ENCODE peak calls at places on chromosomes 3 and 15, in ten cellular contexts. J is ovary, R is spleen, X is coronary artery, C is body of pancreas, D is A549, E is lower lobe of right lung, N is aorta, U is astrocyte, L is caudate nucleus. O is an unnamed sample.

GRCh38 chr3:47583320-47584075 is 4.8 kb upstream of the CSPG5 start:
- DNase-seq in E (no peak), C (no peak), R (no peak), U (no peak), N (no peak), J (no peak), X (no peak), L (no peak), D (no peak), O (no peak)

GRCh38 chr3:71547254-71548198 is 36.0 kb downstream of the FOXP1 start:
- DNase-seq in D (peak), N (no peak), L (no peak), E (no peak), R (no peak), X (no peak), C (no peak), J (no peak), U (no peak), O (no peak)

GRCh38 chr3:138210528-138210927 is 23.4 kb downstream of the ARMC8 start:
- DNase-seq in R (no peak), D (no peak), J (no peak), C (no peak), U (no peak), L (no peak), N (no peak), E (no peak), X (no peak), O (no peak)

GRCh38 chr3:151316267-151316991 is at the start of gene GPR87:
- DNase-seq in N (no peak), L (no peak), J (no peak), U (peak), X (no peak), C (no peak), E (no peak), R (no peak), D (peak), O (no peak)

GRCh38 chr3:154334973-154335420 is 10.7 kb upstream of the DHX36 start:
- DNase-seq in J (no peak), E (no peak), X (no peak), R (no peak), D (peak), U (peak), L (no peak), N (no peak), C (no peak), O (no peak)

GRCh38 chr3:171980578-171981270 is 58.7 kb upstream of the FNDC3B start:
- DNase-seq in X (no peak), N (no peak), C (no peak), R (no peak), J (no peak), D (no peak), L (no peak), U (peak), E (no peak), O (no peak)

GRCh38 chr3:71708478-71709098 is 16.6 kb downstream of the EIF4E3 start:
- DNase-seq in D (no peak), X (no peak), L (no peak), C (peak), E (peak), N (no peak), R (no peak), U (no peak), J (no peak), O (no peak)

GRCh38 chr3:152272771-152273242 is 4.1 kb downstream of the MBNL1 start:
- DNase-seq in N (no peak), D (no peak), X (no peak), E (no peak), U (peak), J (no peak), R (no peak), C (no peak), L (no peak), O (no peak)

GRCh38 chr3:24133942-24134341 is 188.9 kb downstream of the NR1D2 start:
- DNase-seq in C (no peak), X (no peak), J (no peak), D (no peak), E (no peak), N (no peak), L (no peak), R (no peak), U (no peak), O (no peak)

GRCh38 chr3:2465842-2466241 is 367.2 kb downstream of the CNTN4 start:
- DNase-seq in X (no peak), U (no peak), C (no peak), N (no peak), D (no peak), J (no peak), E (no peak), R (no peak), L (no peak), O (no peak)

GRCh38 chr3:1048558-1048957 is 44.3 kb upstream of the CNTN6 start:
- DNase-seq in X (no peak), U (no peak), N (no peak), C (no peak), R (no peak), E (no peak), D (no peak), L (no peak), J (no peak), O (no peak)

GRCh38 chr15:64894395-64895056 is 17.2 kb upstream of the ANKDD1A start:
- DNase-seq in N (no peak), U (no peak), X (no peak), L (no peak), R (peak), E (peak), J (no peak), C (no peak), D (no peak), O (peak)

GRCh38 chr3:142628806-142629205 is 32.6 kb downstream of the PLS1 start:
- DNase-seq in X (no peak), D (no peak), J (no peak), C (no peak), E (no peak), L (no peak), N (no peak), U (no peak), R (no peak), O (no peak)

GRCh38 chr3:117393801-117394200 is 684.2 kb downstream of the TUSC7 start:
- DNase-seq in J (no peak), R (no peak), D (no peak), X (no peak), N (no peak), U (no peak), L (no peak), C (no peak), E (no peak), O (no peak)

GRCh38 chr3:31968391-31968926 is 12.6 kb downstream of the OSBPL10 start:
- DNase-seq in X (no peak), D (peak), E (no peak), J (no peak), R (no peak), N (no peak), C (no peak), L (no peak), U (peak), O (no peak)

GRCh38 chr3:127215714-127216414 is 22.9 kb downstream of the PRR23E start:
- DNase-seq in L (no peak), D (no peak), X (no peak), N (no peak), C (no peak), J (no peak), R (no peak), U (no peak), E (no peak), O (no peak)

GRCh38 chr3:177770821-177771220 is 573.5 kb upstream of the TBL1XR1 start:
- DNase-seq in L (no peak), J (no peak), N (no peak), X (no peak), C (no peak), R (no peak), U (peak), E (no peak), D (no peak), O (no peak)

GRCh38 chr15:37219211-37219701 is 118.9 kb upstream of the MEIS2 start:
- DNase-seq in C (peak), D (no peak), R (no peak), U (no peak), N (no peak), X (no peak), J (no peak), E (no peak), L (no peak), O (no peak)

GRCh38 chr3:35665390-35666055 is 26.2 kb downstream of the ARPP21 start:
- DNase-seq in N (no peak), L (no peak), R (no peak), E (no peak), X (no peak), D (no peak), U (peak), C (no peak), J (no peak), O (no peak)

GRCh38 chr3:123818921-123819429 is 65.2 kb downstream of the MYLK start:
- DNase-seq in E (no peak), D (no peak), L (no peak), X (no peak), N (no peak), R (no peak), C (no peak), U (peak), J (no peak), O (no peak)

GRCh38 chr3:136925425-136926190 is 32.2 kb upstream of the IL20RB start:
- DNase-seq in N (no peak), L (no peak), E (no peak), J (no peak), U (no peak), X (no peak), D (no peak), R (no peak), C (no peak), O (no peak)

DNA sequence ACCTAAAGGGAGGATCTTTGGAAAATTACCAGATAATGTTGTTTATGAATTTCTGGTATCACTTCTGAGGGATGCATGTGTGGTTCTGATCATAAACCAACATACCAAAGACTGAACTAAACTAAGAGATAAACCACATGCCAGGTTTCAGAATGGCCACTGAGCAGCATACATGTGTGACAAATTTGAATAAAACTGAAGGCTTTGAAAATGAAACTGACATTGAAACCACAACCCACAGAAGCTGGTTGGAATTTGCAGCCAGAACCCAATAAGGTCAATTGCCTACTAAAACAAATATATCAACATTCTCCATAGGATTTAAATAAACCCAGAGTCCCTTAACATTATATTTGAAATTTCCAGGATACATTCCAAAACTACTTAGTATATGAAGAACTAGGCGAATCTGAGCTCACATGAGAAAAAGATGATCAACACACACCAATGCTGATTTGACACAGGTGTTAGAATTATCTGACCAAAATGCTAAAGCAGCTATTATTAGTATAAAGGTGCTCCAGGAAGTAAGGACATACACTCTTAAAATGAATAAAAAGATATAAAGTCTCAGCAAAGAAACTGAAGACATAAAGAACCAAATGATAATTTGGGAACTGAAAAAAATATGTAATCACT is 125.0 kb downstream of the ZNF280D start:
- DNase-seq in E (no peak), D (no peak), N (no peak), J (no peak), R (no peak), U (peak), X (no peak), C (no peak), L (no peak), O (no peak)
- H3K27ac ChIP-seq in E (no peak), D (no peak), N (no peak), J (no peak), R (no peak), U (no peak), X (no peak), C (no peak), L (no peak), O (no peak)

GRCh38 chr3:194275231-194275671 is 75.9 kb downstream of the CPN2 start:
- DNase-seq in L (no peak), N (peak), R (no peak), U (no peak), D (peak), J (peak), C (no peak), X (peak), E (peak), O (no peak)
- H3K27ac ChIP-seq in L (no peak), N (peak), R (peak), U (no peak), D (peak), J (peak), C (peak), X (peak), E (no peak), O (no peak)

GRCh38 chr3:108403921-108404320 is 106.5 kb downstream of the MYH15 start:
- DNase-seq in N (no peak), L (no peak), X (no peak), R (no peak), D (no peak), J (no peak), E (no peak), U (peak), C (no peak), O (no peak)

GRCh38 chr3:108406661-108407206 is 103.7 kb downstream of the MYH15 start:
- DNase-seq in N (no peak), J (no peak), X (no peak), L (no peak), R (no peak), E (no peak), D (peak), U (peak), C (no peak), O (no peak)

GRCh38 chr3:108407858-108408257 is 102.5 kb downstream of the MYH15 start:
- DNase-seq in J (no peak), N (no peak), E (no peak), U (no peak), D (no peak), L (no peak), R (no peak), C (no peak), X (no peak), O (no peak)

GRCh38 chr3:108404409-108404808 is 106.0 kb downstream of the MYH15 start:
- DNase-seq in U (peak), L (no peak), N (no peak), E (no peak), X (no peak), C (no peak), R (no peak), D (no peak), J (no peak), O (no peak)

GRCh38 chr3:108406063-108406660 is 104.2 kb downstream of the MYH15 start:
- DNase-seq in L (no peak), D (no peak), C (no peak), J (no peak), X (no peak), R (no peak), N (no peak), U (no peak), E (no peak), O (no peak)
- H3K27ac ChIP-seq in L (no peak), D (no peak), C (peak), J (no peak), X (no peak), R (no peak), N (no peak), U (no peak), E (no peak), O (no peak)

DNA sequence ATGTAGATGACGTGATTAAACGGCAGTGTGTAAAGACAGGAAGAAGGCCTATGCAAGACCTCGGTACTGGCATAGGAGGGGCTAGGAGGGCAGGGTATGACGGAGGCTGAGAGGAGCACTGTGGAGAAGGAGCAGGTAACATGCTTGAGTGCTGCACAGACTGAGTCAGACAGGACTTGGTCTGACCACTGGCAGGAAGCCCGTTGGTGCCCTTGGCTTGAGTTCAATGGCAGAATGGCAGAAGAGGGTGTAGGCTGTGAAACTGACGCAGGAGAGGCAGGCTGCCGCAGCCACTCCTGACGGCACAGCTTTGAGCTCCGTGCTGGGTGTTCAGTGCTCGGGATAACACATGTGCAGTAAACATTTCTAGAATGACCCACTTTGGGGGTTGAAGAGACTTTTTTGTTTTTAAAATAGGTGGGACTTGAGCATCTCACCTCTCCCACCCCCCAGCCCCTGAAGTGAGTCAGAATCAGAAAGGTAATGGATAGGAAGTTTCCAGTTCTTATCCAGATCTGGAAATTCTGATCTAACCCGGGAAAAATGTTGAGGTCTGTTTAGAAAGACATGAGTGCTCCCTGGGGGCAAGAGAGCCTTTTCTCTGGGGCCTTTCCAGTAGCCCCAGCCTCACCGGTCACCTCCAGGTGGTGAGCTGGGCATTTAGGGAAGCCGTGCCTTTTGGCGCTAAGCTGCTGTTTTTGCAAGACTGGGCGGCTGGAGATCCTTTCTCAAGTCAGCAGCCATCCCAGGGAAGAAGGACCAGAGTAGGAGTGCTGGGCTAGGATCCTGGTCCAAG is 126.4 kb downstream of the RPLP1 start:
- DNase-seq in J (no peak), R (peak), L (no peak), U (peak), C (peak), E (peak), X (peak), D (no peak), N (peak), O (peak)
- H3K27ac ChIP-seq in J (no peak), R (no peak), L (no peak), U (no peak), C (peak), E (no peak), X (peak), D (no peak), N (no peak), O (peak)

GRCh38 chr15:74225928-74226327 is 10.2 kb upstream of the CCDC33 start:
- DNase-seq in X (no peak), U (no peak), C (no peak), N (no peak), E (no peak), D (no peak), R (no peak), L (no peak), J (no peak), O (no peak)

GRCh38 chr15:74229686-74230085 is 6.4 kb upstream of the CCDC33 start:
- DNase-seq in J (no peak), C (no peak), X (no peak), U (no peak), L (no peak), R (no peak), N (no peak), D (no peak), E (no peak), O (no peak)

GRCh38 chr15:74228723-74229081 is 7.4 kb upstream of the CCDC33 start:
- DNase-seq in U (peak), D (no peak), N (no peak), X (no peak), E (no peak), L (no peak), R (no peak), C (no peak), J (no peak), O (no peak)

GRCh38 chr15:74226761-74227540 is 9.2 kb upstream of the CCDC33 start:
- DNase-seq in L (no peak), C (no peak), N (no peak), D (no peak), U (no peak), R (no peak), E (no peak), J (no peak), X (no peak), O (no peak)

GRCh38 chr15:74227968-74228722 is 8.0 kb upstream of the CCDC33 start:
- DNase-seq in J (no peak), N (no peak), E (no peak), U (no peak), D (no peak), R (no peak), C (no peak), L (no peak), X (no peak), O (peak)
- H3K27ac ChIP-seq in J (no peak), N (no peak), E (no peak), U (no peak), D (no peak), R (no peak), C (no peak), L (no peak), X (no peak), O (no peak)

GRCh38 chr15:48143856-48144255 is 23.1 kb downstream of the SLC24A5 start:
- DNase-seq in J (no peak), D (no peak), L (no peak), E (no peak), U (peak), R (no peak), X (no peak), N (no peak), C (no peak), O (no peak)
- H3K27ac ChIP-seq in J (no peak), D (no peak), L (no peak), E (no peak), U (no peak), R (no peak), X (peak), N (no peak), C (no peak), O (no peak)

GRCh38 chr3:73049319-73049718 is 12.1 kb upstream of the EBLN2 start:
- DNase-seq in N (no peak), L (no peak), D (no peak), U (no peak), R (no peak), C (no peak), J (no peak), X (no peak), E (no peak), O (no peak)

GRCh38 chr3:73041537-73041936 is 19.9 kb upstream of the EBLN2 start:
- DNase-seq in J (no peak), R (no peak), C (no peak), N (no peak), U (no peak), E (no peak), X (no peak), L (no peak), D (no peak), O (peak)

GRCh38 chr3:73046195-73046594 is 15.3 kb upstream of the EBLN2 start:
- DNase-seq in D (no peak), N (no peak), J (no peak), E (no peak), X (no peak), R (no peak), L (no peak), C (no peak), U (no peak), O (no peak)

GRCh38 chr3:73043414-73043813 is 18.0 kb upstream of the EBLN2 start:
- DNase-seq in X (no peak), R (no peak), E (no peak), J (no peak), N (no peak), C (no peak), D (no peak), L (no peak), U (no peak), O (no peak)

DNA sequence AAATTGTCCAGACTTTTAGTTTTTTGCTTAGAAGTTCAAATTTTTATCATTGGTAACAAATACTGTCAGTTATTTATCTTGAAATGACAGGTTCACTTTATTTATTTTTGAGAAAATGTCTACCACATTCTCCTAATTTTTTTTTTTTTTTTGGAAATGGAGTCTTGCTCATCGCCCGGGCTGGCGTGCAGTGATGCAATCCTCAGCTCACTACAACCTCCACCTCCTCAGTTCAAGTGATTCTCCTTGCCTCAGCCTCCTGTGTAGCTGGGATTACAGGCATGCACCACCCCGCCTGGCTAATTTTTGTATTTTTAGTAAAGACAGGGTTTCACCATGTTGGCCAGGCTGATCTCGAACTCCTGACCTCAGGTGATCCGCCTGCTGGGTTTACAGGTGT is 16.1 kb upstream of the EBLN2 start:
- DNase-seq in L (no peak), R (no peak), D (no peak), N (no peak), X (no peak), E (no peak), U (no peak), J (no peak), C (no peak), O (no peak)
- H3K27ac ChIP-seq in L (no peak), R (no peak), D (no peak), N (no peak), X (no peak), E (no peak), U (no peak), J (no peak), C (no peak), O (no peak)

GRCh38 chr15:77035584-77035983 is 35.3 kb downstream of the TSPAN3 start:
- DNase-seq in L (no peak), J (peak), E (no peak), N (peak), D (no peak), U (no peak), X (peak), C (no peak), R (peak), O (peak)

GRCh38 chr15:77033417-77033728 is 37.5 kb downstream of the TSPAN3 start:
- DNase-seq in J (no peak), X (peak), E (no peak), N (peak), L (no peak), D (no peak), R (no peak), C (peak), U (no peak), O (peak)

GRCh38 chr15:77034620-77035467 is 36.1 kb downstream of the TSPAN3 start:
- DNase-seq in L (no peak), N (peak), X (peak), J (peak), U (no peak), D (no peak), E (peak), R (peak), C (peak), O (peak)

GRCh38 chr15:77032647-77033416 is 37.9 kb downstream of the PSTPIP1 start:
- DNase-seq in C (peak), X (peak), L (no peak), E (peak), N (peak), J (no peak), U (no peak), R (peak), D (no peak), O (peak)

GRCh38 chr15:77033729-77034619 is 36.9 kb downstream of the TSPAN3 start:
- DNase-seq in E (peak), X (peak), C (peak), N (peak), U (no peak), L (no peak), R (peak), D (no peak), J (no peak), O (peak)
- H3K27ac ChIP-seq in E (no peak), X (no peak), C (no peak), N (no peak), U (no peak), L (no peak), R (peak), D (peak), J (no peak), O (no peak)